ENCODE peak calls at places on chromosomes 11 and 22, in seven cellular contexts. X, L, U, O, N, F and W are unnamed samples.

GRCh38 chr11:23846902-23847422 is 649.9 kb upstream of the LUZP2 start:
- DNase-seq in F (no peak), O (peak; percentile 35), L (no peak), U (no peak), N (no peak), X (no peak), W (peak; percentile 11)

GRCh38 chr11:5280582-5281102 is 10.9 kb upstream of the HBE1 start:
- DNase-seq in N (peak; percentile 94), L (peak; percentile 17), U (no peak), O (peak; percentile 39), X (peak; percentile 100), F (peak; percentile 100), W (peak; percentile 99)

GRCh38 chr11:124840666-124841065 is 24.6 kb upstream of the ROBO3 start:
- DNase-seq in L (no peak), U (no peak), X (no peak), O (no peak), F (no peak), N (no peak), W (no peak)

GRCh38 chr22:17875156-17875555 is 100.9 kb upstream of the BID start:
- DNase-seq in F (no peak), U (no peak), N (no peak), L (no peak), O (no peak), X (no peak), W (no peak)

GRCh38 chr22:23253475-23254055 is 73.3 kb downstream of the BCR start:
- DNase-seq in L (no peak), X (no peak), O (no peak), F (no peak), U (no peak), N (no peak), W (no peak)

GRCh38 chr11:133787379-133788103 is 57.8 kb downstream of the SPATA19 start:
- DNase-seq in L (peak; percentile 61), O (peak; percentile 57), F (no peak), U (peak; percentile 61), X (no peak), N (no peak), W (no peak)

GRCh38 chr22:43346521-43346929 is 3.4 kb upstream of the SCUBE1 start:
- DNase-seq in O (peak; percentile 78), X (peak; percentile 16), F (peak; percentile 10), U (peak; percentile 77), L (peak; percentile 67), N (peak; percentile 65), W (peak; percentile 8)

GRCh38 chr11:3808846-3809623 is 675 bp downstream of the PGAP2 start:
- DNase-seq in O (peak; percentile 27), U (no peak), N (peak; percentile 91), F (peak; percentile 69), X (no peak), L (no peak), W (peak; percentile 55)

GRCh38 chr22:48192920-48193319 is 1430.5 kb downstream of the TBC1D22A start:
- DNase-seq in N (no peak), X (no peak), L (no peak), O (no peak), F (no peak), U (no peak), W (no peak)

GRCh38 chr11:46471943-46472661 is 80.5 kb upstream of the CHRM4 start:
- DNase-seq in L (no peak), F (no peak), X (no peak), U (no peak), O (no peak), N (no peak), W (no peak)

GRCh38 chr11:120336641-120337132 is 474 bp downstream of the ARHGEF12 start:
- DNase-seq in O (no peak), L (peak; percentile 53), N (peak; percentile 31), U (peak; percentile 56), F (peak; percentile 33), X (no peak), W (no peak)

GRCh38 chr11:115644846-115645245 is 140.6 kb upstream of the CADM1 start:
- DNase-seq in O (no peak), U (no peak), X (no peak), L (no peak), F (no peak), N (no peak), W (no peak)

GRCh38 chr11:78770931-78771330 is 196.3 kb upstream of the NARS2 start:
- DNase-seq in O (no peak), L (no peak), N (no peak), U (no peak), F (no peak), X (no peak), W (no peak)

GRCh38 chr11:12827929-12828812 is 153.9 kb downstream of the TEAD1 start:
- DNase-seq in N (no peak), O (peak; percentile 70), F (peak; percentile 81), U (peak; percentile 33), X (peak; percentile 59), L (no peak), W (peak; percentile 85)

DNA sequence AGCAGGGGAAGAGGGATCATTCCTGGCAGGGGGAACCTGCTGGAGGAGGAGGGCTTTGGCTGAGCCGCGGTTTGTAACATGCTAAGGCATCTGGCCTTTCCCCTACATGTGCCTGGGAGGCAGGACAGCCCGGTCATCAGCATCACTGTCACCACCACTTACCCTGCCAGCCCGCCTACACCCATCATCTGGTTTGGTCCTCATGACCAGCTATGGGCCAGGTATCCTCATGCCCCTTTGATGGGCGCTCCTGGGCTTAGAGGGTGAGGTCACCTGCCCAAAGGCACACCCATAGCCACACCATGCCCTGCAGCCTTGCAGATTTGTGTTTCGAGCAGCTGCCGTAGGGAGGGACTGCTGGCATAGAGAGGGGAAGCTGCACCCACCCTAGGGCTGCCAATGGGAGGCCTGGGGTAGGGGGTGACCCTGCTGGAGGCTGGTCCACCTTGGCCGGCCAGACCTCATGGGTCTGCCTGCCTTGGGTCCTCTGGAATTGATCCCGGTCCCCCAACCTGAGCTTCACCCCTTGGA is 2.6 kb downstream of the MRGPRF start:
- DNase-seq in X (no peak), O (no peak), U (no peak), F (no peak), L (no peak), N (no peak), W (no peak)
- TF ChIP-seq CTCF in X (no peak), O (no peak), U (no peak), F (no peak), L (no peak), N (no peak), W (no peak)

DNA sequence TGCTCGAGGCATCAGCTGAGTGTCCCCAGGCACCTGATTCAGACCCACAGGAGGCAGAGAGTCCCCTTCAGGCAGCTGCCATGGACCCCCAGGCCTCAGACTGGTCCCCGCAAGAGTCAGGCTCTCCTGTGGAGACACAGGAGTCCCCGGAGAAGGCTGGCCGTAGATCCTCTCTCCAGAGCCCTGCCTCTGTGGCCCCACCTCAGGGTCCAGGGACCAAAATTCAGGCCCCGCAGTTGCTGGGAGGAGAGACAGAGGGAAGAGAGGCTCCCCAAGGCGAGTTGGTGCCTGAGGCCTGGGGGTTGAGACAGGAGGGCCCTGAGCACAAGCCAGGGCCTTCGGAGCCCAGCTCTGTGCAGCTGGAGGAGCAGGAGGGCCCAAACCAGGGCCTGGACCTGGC is 4.2 kb downstream of the CCDC88B start:
- DNase-seq in O (no peak), L (no peak), F (no peak), U (no peak), X (no peak), N (no peak), W (no peak)
- TF ChIP-seq CTCF in O (no peak), L (no peak), F (no peak), U (no peak), X (no peak), N (no peak), W (no peak)

GRCh38 chr11:61737131-61737530 is 15.3 kb upstream of the MYRF start:
- DNase-seq in N (no peak), X (no peak), O (no peak), L (no peak), F (no peak), U (no peak), W (no peak)
- TF ChIP-seq CTCF in N (no peak), X (no peak), O (no peak), L (no peak), F (no peak), U (no peak), W (no peak)

GRCh38 chr22:47056776-47057470 is 294.5 kb downstream of the TBC1D22A start:
- DNase-seq in L (no peak), U (no peak), O (no peak), F (no peak), X (no peak), N (no peak), W (no peak)
- TF ChIP-seq CTCF in L (no peak), U (no peak), O (no peak), F (no peak), X (no peak), N (no peak), W (no peak)

GRCh38 chr22:49305966-49306631 is 521.6 kb downstream of the BRD1 start:
- DNase-seq in U (peak; percentile 2), X (no peak), F (no peak), O (no peak), N (no peak), L (no peak), W (no peak)

GRCh38 chr22:49306632-49306975 is 521.1 kb downstream of the BRD1 start:
- DNase-seq in U (no peak), L (no peak), F (no peak), N (no peak), O (no peak), X (no peak), W (no peak)

GRCh38 chr22:49303781-49304461 is 523.8 kb downstream of the BRD1 start:
- DNase-seq in F (no peak), N (no peak), L (no peak), O (no peak), U (no peak), X (no peak), W (no peak)

GRCh38 chr22:49307071-49307830 is 520.4 kb downstream of the BRD1 start:
- DNase-seq in N (no peak), L (no peak), O (no peak), U (peak; percentile 2), X (no peak), F (no peak), W (no peak)

GRCh38 chr22:49305215-49305965 is 522.3 kb downstream of the BRD1 start:
- DNase-seq in U (peak; percentile 98), X (no peak), L (peak; percentile 53), F (peak; percentile 0), N (peak; percentile 31), O (peak; percentile 89), W (no peak)
- TF ChIP-seq CTCF in U (peak; percentile 98), X (peak; percentile 68), L (peak; percentile 94), F (peak; percentile 20), N (peak; percentile 70), O (peak; percentile 96), W (no peak)

GRCh38 chr11:77112641-77113381 is 10.2 kb downstream of the OMP start:
- DNase-seq in U (no peak), L (no peak), N (no peak), X (no peak), F (no peak), O (no peak), W (no peak)

GRCh38 chr11:77115181-77115611 is 12.6 kb downstream of the OMP start:
- DNase-seq in X (no peak), O (no peak), N (peak; percentile 69), U (peak; percentile 27), L (no peak), F (no peak), W (no peak)

GRCh38 chr11:77111946-77112345 is 9.3 kb downstream of the OMP start:
- DNase-seq in F (no peak), O (no peak), X (no peak), L (no peak), N (no peak), U (no peak), W (no peak)

GRCh38 chr11:77114089-77114463 is 11.4 kb downstream of the OMP start:
- DNase-seq in U (no peak), X (no peak), O (no peak), N (no peak), L (no peak), F (no peak), W (no peak)

GRCh38 chr11:77113382-77114088 is 10.9 kb downstream of the OMP start:
- DNase-seq in X (no peak), U (peak; percentile 51), F (peak; percentile 47), N (peak; percentile 82), L (no peak), O (peak; percentile 70), W (peak; percentile 52)
- TF ChIP-seq CTCF in X (peak; percentile 87), U (peak; percentile 67), F (peak; percentile 60), N (peak; percentile 73), L (peak; percentile 63), O (peak; percentile 76), W (peak; percentile 53)